ENCODE peak calls at places on chromosomes 12 and 14, in seven cellular contexts. One of them, this sample, is unnamed.

GRCh38 chr12:113083863-113084430 is 27.4 kb downstream of the DTX1 start:
- DNase-seq in A549: no peak
- DNase-seq in HepG2: no peak
- DNase-seq in transverse colon: no peak
- DNase-seq in tibial nerve: peak
- DNase-seq in H1: no peak
- DNase-seq in suprapubic skin: no peak
- DNase-seq in this sample: peak

GRCh38 chr12:120709976-120710804 is at the start of gene UNC119B:
- DNase-seq in transverse colon: peak
- DNase-seq in suprapubic skin: peak
- DNase-seq in tibial nerve: peak
- DNase-seq in H1: peak
- DNase-seq in A549: peak
- DNase-seq in HepG2: no peak
- DNase-seq in this sample: peak

GRCh38 chr12:60172696-60173095 is 576.9 kb downstream of the SLC16A7 start:
- DNase-seq in tibial nerve: no peak
- DNase-seq in H1: no peak
- DNase-seq in transverse colon: no peak
- DNase-seq in A549: no peak
- DNase-seq in HepG2: no peak
- DNase-seq in suprapubic skin: no peak
- DNase-seq in this sample: no peak

GRCh38 chr12:96989916-96990315 is 82.9 kb downstream of the NEDD1 start:
- DNase-seq in A549: peak
- DNase-seq in tibial nerve: no peak
- DNase-seq in transverse colon: no peak
- DNase-seq in suprapubic skin: no peak
- DNase-seq in H1: peak
- DNase-seq in HepG2: peak
- DNase-seq in this sample: no peak

GRCh38 chr14:90781344-90781761 is 34.9 kb downstream of the TTC7B start:
- DNase-seq in HepG2: no peak
- DNase-seq in H1: no peak
- DNase-seq in suprapubic skin: peak
- DNase-seq in A549: no peak
- DNase-seq in transverse colon: no peak
- DNase-seq in tibial nerve: no peak
- DNase-seq in this sample: no peak

GRCh38 chr12:67025543-67026114 is 243.5 kb upstream of the CAND1 start:
- DNase-seq in transverse colon: peak
- DNase-seq in HepG2: peak
- DNase-seq in tibial nerve: no peak
- DNase-seq in suprapubic skin: no peak
- DNase-seq in H1: peak
- DNase-seq in A549: peak
- DNase-seq in this sample: no peak

GRCh38 chr14:63730659-63731058 is 2.8 kb upstream of the SGPP1 start:
- DNase-seq in HepG2: no peak
- DNase-seq in tibial nerve: no peak
- DNase-seq in H1: no peak
- DNase-seq in transverse colon: no peak
- DNase-seq in A549: no peak
- DNase-seq in suprapubic skin: no peak
- DNase-seq in this sample: no peak

GRCh38 chr12:40098406-40099145 is 7.3 kb downstream of the SLC2A13 start:
- DNase-seq in HepG2: no peak
- DNase-seq in tibial nerve: no peak
- DNase-seq in transverse colon: peak
- DNase-seq in H1: no peak
- DNase-seq in A549: no peak
- DNase-seq in suprapubic skin: no peak
- DNase-seq in this sample: no peak

GRCh38 chr12:10151621-10152020 is 20.3 kb downstream of the OLR1 start:
- DNase-seq in suprapubic skin: no peak
- DNase-seq in A549: no peak
- DNase-seq in tibial nerve: no peak
- DNase-seq in HepG2: no peak
- DNase-seq in transverse colon: no peak
- DNase-seq in H1: no peak
- DNase-seq in this sample: no peak

GRCh38 chr12:238116-238515 is 24.2 kb upstream of the SLC6A12 start:
- DNase-seq in HepG2: no peak
- DNase-seq in suprapubic skin: peak
- DNase-seq in H1: no peak
- DNase-seq in tibial nerve: no peak
- DNase-seq in transverse colon: no peak
- DNase-seq in A549: no peak
- DNase-seq in this sample: no peak

GRCh38 chr12:3281588-3282150 is 204.5 kb downstream of the TSPAN9 start:
- DNase-seq in transverse colon: no peak
- DNase-seq in HepG2: no peak
- DNase-seq in suprapubic skin: no peak
- DNase-seq in A549: no peak
- DNase-seq in tibial nerve: no peak
- DNase-seq in H1: no peak
- DNase-seq in this sample: no peak

GRCh38 chr12:90360300-90360699 is 594.7 kb downstream of the CCER1 start:
- DNase-seq in tibial nerve: no peak
- DNase-seq in HepG2: no peak
- DNase-seq in suprapubic skin: no peak
- DNase-seq in transverse colon: no peak
- DNase-seq in A549: no peak
- DNase-seq in H1: no peak
- DNase-seq in this sample: no peak

GRCh38 chr12:61584943-61585342 is 675.3 kb upstream of the USP15 start:
- DNase-seq in HepG2: no peak
- DNase-seq in H1: no peak
- DNase-seq in transverse colon: no peak
- DNase-seq in A549: no peak
- DNase-seq in suprapubic skin: no peak
- DNase-seq in tibial nerve: no peak
- DNase-seq in this sample: no peak

GRCh38 chr12:106245767-106246166 is 2.1 kb downstream of the CKAP4 start:
- DNase-seq in H1: no peak
- DNase-seq in suprapubic skin: peak
- DNase-seq in HepG2: no peak
- DNase-seq in A549: peak
- DNase-seq in tibial nerve: no peak
- DNase-seq in transverse colon: peak
- DNase-seq in this sample: peak

GRCh38 chr14:90696728-90697127 is 119.5 kb downstream of the TTC7B start:
- DNase-seq in HepG2: no peak
- DNase-seq in transverse colon: no peak
- DNase-seq in suprapubic skin: no peak
- DNase-seq in A549: no peak
- DNase-seq in H1: no peak
- DNase-seq in tibial nerve: no peak
- DNase-seq in this sample: no peak

GRCh38 chr12:7137868-7138267 is 7.7 kb downstream of the CLSTN3 start:
- DNase-seq in HepG2: no peak
- DNase-seq in suprapubic skin: no peak
- DNase-seq in tibial nerve: no peak
- DNase-seq in transverse colon: no peak
- DNase-seq in H1: no peak
- DNase-seq in A549: no peak
- DNase-seq in this sample: no peak

GRCh38 chr12:650983-651382 is 12.3 kb downstream of the NINJ2 start:
- DNase-seq in HepG2: no peak
- DNase-seq in tibial nerve: no peak
- DNase-seq in transverse colon: no peak
- DNase-seq in H1: no peak
- DNase-seq in suprapubic skin: no peak
- DNase-seq in A549: no peak
- DNase-seq in this sample: peak

GRCh38 chr14:75660630-75661498 is at the start of the genes ERG28 and TTLL5:
- DNase-seq in suprapubic skin: peak
- DNase-seq in A549: peak
- DNase-seq in H1: peak
- DNase-seq in HepG2: peak
- DNase-seq in transverse colon: peak
- DNase-seq in tibial nerve: peak
- DNase-seq in this sample: peak

GRCh38 chr12:68981536-68981935 is 48.6 kb upstream of the CPM start:
- DNase-seq in suprapubic skin: no peak
- DNase-seq in HepG2: no peak
- DNase-seq in tibial nerve: no peak
- DNase-seq in H1: no peak
- DNase-seq in A549: no peak
- DNase-seq in transverse colon: no peak
- DNase-seq in this sample: no peak

GRCh38 chr14:24990773-24991172 is 59.2 kb downstream of the STXBP6 start:
- DNase-seq in transverse colon: no peak
- DNase-seq in suprapubic skin: no peak
- DNase-seq in H1: no peak
- DNase-seq in HepG2: no peak
- DNase-seq in tibial nerve: no peak
- DNase-seq in A549: no peak
- DNase-seq in this sample: no peak

GRCh38 chr14:24979725-24980239 is 70.2 kb downstream of the STXBP6 start:
- DNase-seq in HepG2: no peak
- DNase-seq in transverse colon: no peak
- DNase-seq in A549: no peak
- DNase-seq in H1: no peak
- DNase-seq in suprapubic skin: no peak
- DNase-seq in tibial nerve: no peak
- DNase-seq in this sample: no peak

GRCh38 chr14:24986206-24986893 is 63.6 kb downstream of the STXBP6 start:
- DNase-seq in tibial nerve: no peak
- DNase-seq in A549: no peak
- DNase-seq in transverse colon: no peak
- DNase-seq in HepG2: no peak
- DNase-seq in H1: no peak
- DNase-seq in suprapubic skin: no peak
- DNase-seq in this sample: peak

GRCh38 chr14:24982472-24983155 is 67.3 kb downstream of the STXBP6 start:
- DNase-seq in HepG2: peak
- DNase-seq in tibial nerve: no peak
- DNase-seq in transverse colon: no peak
- DNase-seq in A549: peak
- DNase-seq in suprapubic skin: no peak
- DNase-seq in H1: no peak
- DNase-seq in this sample: no peak

GRCh38 chr14:24984846-24985589 is 64.9 kb downstream of the STXBP6 start:
- DNase-seq in A549: no peak
- DNase-seq in HepG2: no peak
- DNase-seq in tibial nerve: no peak
- DNase-seq in suprapubic skin: no peak
- DNase-seq in transverse colon: peak
- DNase-seq in H1: no peak
- DNase-seq in this sample: peak
- TF ChIP-seq EP300 in A549: no peak
- TF ChIP-seq EP300 in HepG2: no peak
- TF ChIP-seq EP300 in tibial nerve: no peak
- TF ChIP-seq EP300 in suprapubic skin: no peak
- TF ChIP-seq EP300 in transverse colon: no peak
- TF ChIP-seq EP300 in H1: no peak
- TF ChIP-seq EP300 in this sample: no peak

GRCh38 chr14:71362920-71363584 is 455.8 kb downstream of the PCNX1 start:
- DNase-seq in tibial nerve: no peak
- DNase-seq in transverse colon: no peak
- DNase-seq in H1: no peak
- DNase-seq in A549: no peak
- DNase-seq in suprapubic skin: no peak
- DNase-seq in HepG2: no peak
- DNase-seq in this sample: no peak
- TF ChIP-seq EP300 in tibial nerve: peak
- TF ChIP-seq EP300 in transverse colon: no peak
- TF ChIP-seq EP300 in H1: no peak
- TF ChIP-seq EP300 in A549: no peak
- TF ChIP-seq EP300 in suprapubic skin: no peak
- TF ChIP-seq EP300 in HepG2: no peak
- TF ChIP-seq EP300 in this sample: no peak

GRCh38 chr12:31440586-31440985 is 114.6 kb upstream of the SINHCAF start:
- DNase-seq in tibial nerve: no peak
- DNase-seq in HepG2: no peak
- DNase-seq in A549: no peak
- DNase-seq in H1: peak
- DNase-seq in transverse colon: no peak
- DNase-seq in suprapubic skin: no peak
- DNase-seq in this sample: no peak
- TF ChIP-seq EP300 in tibial nerve: no peak
- TF ChIP-seq EP300 in HepG2: no peak
- TF ChIP-seq EP300 in A549: no peak
- TF ChIP-seq EP300 in H1: no peak
- TF ChIP-seq EP300 in transverse colon: no peak
- TF ChIP-seq EP300 in suprapubic skin: no peak
- TF ChIP-seq EP300 in this sample: no peak

GRCh38 chr12:24696800-24697199 is 252.1 kb downstream of the BCAT1 start:
- DNase-seq in tibial nerve: no peak
- DNase-seq in suprapubic skin: no peak
- DNase-seq in HepG2: no peak
- DNase-seq in A549: no peak
- DNase-seq in transverse colon: no peak
- DNase-seq in H1: no peak
- DNase-seq in this sample: no peak

GRCh38 chr12:24697769-24698168 is 251.1 kb downstream of the BCAT1 start:
- DNase-seq in H1: no peak
- DNase-seq in HepG2: no peak
- DNase-seq in tibial nerve: no peak
- DNase-seq in A549: no peak
- DNase-seq in suprapubic skin: no peak
- DNase-seq in transverse colon: no peak
- DNase-seq in this sample: no peak

GRCh38 chr12:24695103-24695502 is 253.8 kb downstream of the BCAT1 start:
- DNase-seq in suprapubic skin: no peak
- DNase-seq in A549: no peak
- DNase-seq in H1: no peak
- DNase-seq in transverse colon: no peak
- DNase-seq in tibial nerve: no peak
- DNase-seq in HepG2: no peak
- DNase-seq in this sample: no peak

GRCh38 chr12:24697295-24697694 is 251.6 kb downstream of the BCAT1 start:
- DNase-seq in H1: no peak
- DNase-seq in A549: no peak
- DNase-seq in HepG2: no peak
- DNase-seq in tibial nerve: no peak
- DNase-seq in transverse colon: no peak
- DNase-seq in suprapubic skin: no peak
- DNase-seq in this sample: no peak

DNA sequence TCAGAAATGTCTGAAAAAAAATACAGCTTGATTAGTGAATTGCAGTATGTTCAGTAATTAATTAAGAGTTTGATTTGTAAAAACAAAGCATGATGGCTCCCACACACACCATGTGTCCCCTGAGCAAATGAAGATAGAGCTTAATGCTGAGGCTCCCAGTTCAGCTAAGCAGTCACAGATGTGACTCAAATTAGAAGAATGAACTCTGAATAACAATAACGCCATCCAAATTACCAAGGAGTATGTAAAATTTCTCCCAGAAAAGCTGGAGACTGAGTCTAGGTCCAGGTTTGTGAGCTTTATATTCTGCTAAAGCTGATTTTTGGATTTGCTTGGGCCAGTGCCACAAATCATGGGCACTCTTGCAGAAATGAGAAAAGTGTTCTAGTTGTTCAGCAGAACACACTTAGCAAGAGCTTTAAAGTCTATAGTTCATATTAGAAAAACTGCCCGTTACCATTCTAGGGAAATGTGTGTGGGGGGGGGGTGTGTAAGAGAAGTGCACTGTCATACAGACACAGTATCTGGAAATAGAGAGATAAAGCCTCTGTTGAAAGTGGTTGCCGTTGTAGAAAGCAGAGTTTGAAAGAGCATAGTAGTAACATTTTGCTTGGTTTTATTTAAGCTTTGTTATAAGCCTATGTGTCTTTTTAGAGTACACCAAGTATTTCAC is 253.1 kb downstream of the BCAT1 start:
- DNase-seq in transverse colon: no peak
- DNase-seq in suprapubic skin: no peak
- DNase-seq in A549: no peak
- DNase-seq in HepG2: no peak
- DNase-seq in tibial nerve: no peak
- DNase-seq in H1: no peak
- DNase-seq in this sample: no peak
- TF ChIP-seq EP300 in transverse colon: no peak
- TF ChIP-seq EP300 in suprapubic skin: no peak
- TF ChIP-seq EP300 in A549: no peak
- TF ChIP-seq EP300 in HepG2: no peak
- TF ChIP-seq EP300 in tibial nerve: no peak
- TF ChIP-seq EP300 in H1: no peak
- TF ChIP-seq EP300 in this sample: no peak

This sample was measured in sigmoid colon.